ENCODE peak calls at places on chromosomes 12 and 14, in eight cellular contexts. Y, F, N, U, J, S, D and E are unnamed samples.

GRCh38 chr12:96861656-96862055 is 45.4 kb upstream of the NEDD1 start:
- DNase-seq in Y (no peak), F (no peak), N (no peak), U (peak), J (no peak), S (no peak), D (no peak), E (no peak)

GRCh38 chr12:25785164-25785563 is 173.3 kb upstream of the RASSF8 start:
- DNase-seq in Y (no peak), F (no peak), N (no peak), U (no peak), J (no peak), S (no peak), D (no peak), E (no peak)

GRCh38 chr14:70514168-70515069 is 20.4 kb downstream of the ADAM20 start:
- DNase-seq in Y (no peak), F (no peak), N (no peak), U (no peak), J (no peak), S (no peak), D (no peak), E (no peak)

GRCh38 chr12:20631711-20632110 is 63.4 kb upstream of the SLCO1C1 start:
- DNase-seq in Y (no peak), F (no peak), N (no peak), U (peak), J (no peak), S (no peak), D (no peak), E (no peak)

GRCh38 chr12:99605-100004 is 33.0 kb downstream of the IQSEC3 start:
- DNase-seq in Y (peak), F (no peak), N (no peak), U (peak), J (peak), S (peak), D (no peak), E (peak)

GRCh38 chr14:32709072-32709471 is 229.6 kb upstream of the NPAS3 start:
- DNase-seq in Y (no peak), F (no peak), N (no peak), U (peak), J (peak), S (no peak), D (peak), E (peak)

GRCh38 chr12:85835810-85836715 is at the start of gene RASSF9:
- DNase-seq in Y (peak), F (peak), N (peak), U (peak), J (peak), S (peak), D (peak), E (peak)

GRCh38 chr12:116604883-116605641 is 45.9 kb downstream of the MAP1LC3B2 start:
- DNase-seq in Y (no peak), F (no peak), N (no peak), U (peak), J (no peak), S (no peak), D (no peak), E (no peak)

GRCh38 chr12:124679533-124680371 is 112.3 kb upstream of the NCOR2 start:
- DNase-seq in Y (no peak), F (no peak), N (peak), U (no peak), J (no peak), S (no peak), D (peak), E (no peak)

GRCh38 chr14:72081139-72081538 is 148.9 kb downstream of the RGS6 start:
- DNase-seq in Y (no peak), F (no peak), N (no peak), U (no peak), J (no peak), S (no peak), D (no peak), E (no peak)

GRCh38 chr14:85195872-85196477 is 334.0 kb upstream of the FLRT2 start:
- DNase-seq in Y (no peak), F (no peak), N (no peak), U (no peak), J (peak), S (no peak), D (no peak), E (no peak)

GRCh38 chr14:38409081-38409705 is 153.3 kb upstream of the CLEC14A start:
- DNase-seq in Y (no peak), F (no peak), N (no peak), U (peak), J (peak), S (no peak), D (no peak), E (no peak)

GRCh38 chr14:49461529-49462401 is 124.4 kb downstream of the RPS29 start:
- DNase-seq in Y (peak), F (no peak), N (no peak), U (peak), J (peak), S (peak), D (peak), E (peak)

GRCh38 chr12:109910969-109911348 is 10.9 kb downstream of the TCHP start:
- DNase-seq in Y (peak), F (no peak), N (no peak), U (peak), J (peak), S (no peak), D (no peak), E (no peak)

DNA sequence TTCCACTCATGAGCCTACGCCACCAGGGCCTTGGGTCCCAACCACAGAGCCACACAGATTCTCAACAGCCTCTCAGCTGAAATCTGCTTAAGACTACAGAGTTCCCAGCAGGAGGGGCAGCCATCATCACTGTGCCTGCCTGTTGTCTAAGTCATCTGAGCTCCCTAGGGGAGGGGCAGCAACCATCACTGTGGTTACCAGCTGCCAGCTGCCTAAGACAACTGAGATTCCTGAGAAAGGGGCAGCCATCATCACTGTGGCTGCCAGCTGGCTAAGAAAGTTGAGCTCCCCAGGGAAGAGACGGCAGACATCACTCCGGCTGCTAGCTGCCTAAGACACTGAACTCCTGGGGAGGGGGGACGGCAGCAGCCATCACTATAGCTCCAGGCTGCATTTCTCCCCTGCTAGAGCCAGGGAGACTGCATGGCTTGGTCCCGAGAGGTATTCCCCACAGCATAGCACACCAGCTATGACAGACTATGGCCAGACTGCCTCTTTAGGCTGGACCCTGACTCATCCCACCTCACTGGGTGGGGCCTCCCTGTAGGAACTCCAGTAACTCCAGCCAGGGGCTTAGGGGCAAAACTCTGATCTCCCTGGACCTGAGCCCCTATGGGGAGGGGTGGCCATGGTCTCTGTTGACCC is 37.2 kb upstream of the C14orf132 start:
- DNase-seq in Y (peak), F (no peak), N (no peak), U (peak), J (peak), S (no peak), D (no peak), E (no peak)
- TF ChIP-seq CTCF in Y (no peak), F (no peak), N (no peak), U (no peak), J (no peak), S (no peak), D (no peak), E (no peak)

GRCh38 chr12:94299846-94300245 is 151.5 kb downstream of the PLXNC1 start:
- DNase-seq in Y (no peak), F (no peak), N (no peak), U (no peak), J (no peak), S (no peak), D (no peak), E (no peak)

GRCh38 chr12:94297876-94298520 is 149.6 kb downstream of the PLXNC1 start:
- DNase-seq in Y (no peak), F (no peak), N (no peak), U (no peak), J (no peak), S (no peak), D (no peak), E (no peak)

DNA sequence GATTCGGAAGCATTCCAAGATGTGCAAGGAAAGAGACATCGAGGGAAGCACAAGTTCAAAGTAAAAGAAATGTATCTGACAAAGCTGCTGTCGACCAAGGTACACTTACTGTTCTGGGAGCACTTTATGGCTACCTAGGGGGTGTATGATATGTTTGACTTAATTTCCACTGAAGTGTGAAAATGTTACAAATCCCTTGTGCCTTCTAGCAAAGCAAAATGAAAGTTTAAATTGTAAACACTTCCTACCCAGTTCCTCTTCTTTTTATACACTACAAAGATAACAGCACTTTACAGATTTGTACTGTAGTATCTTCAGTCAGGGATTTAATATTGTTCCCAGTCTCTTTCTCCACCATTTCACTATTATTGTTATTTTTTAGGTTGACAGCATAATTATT is 148.9 kb downstream of the PLXNC1 start:
- DNase-seq in Y (no peak), F (no peak), N (no peak), U (no peak), J (no peak), S (no peak), D (no peak), E (no peak)
- H3K27ac ChIP-seq in Y (no peak), F (no peak), N (no peak), U (no peak), J (no peak), S (no peak), D (no peak), E (no peak)

DNA sequence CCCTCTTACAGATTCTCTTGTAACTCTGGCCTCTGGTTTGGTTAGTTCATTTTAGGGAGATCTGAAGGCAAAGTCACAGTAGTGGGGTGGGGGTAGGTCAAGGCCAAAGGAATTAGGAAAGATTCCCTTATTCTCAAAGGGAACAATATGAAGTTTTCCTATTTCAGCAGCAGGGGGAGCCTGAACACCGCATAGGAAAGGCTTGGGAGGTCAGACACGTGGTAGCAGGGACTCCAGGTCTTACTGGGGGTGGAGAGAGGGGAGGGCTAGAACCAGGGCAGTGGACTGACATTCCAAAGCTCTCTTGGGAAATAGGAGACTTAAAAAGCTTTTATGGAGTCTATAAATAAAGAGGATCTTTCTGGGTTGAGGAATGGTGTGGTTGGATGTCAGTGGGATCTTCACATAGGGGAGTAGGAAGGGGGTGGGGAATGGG is 1.3 kb downstream of the ZC3H10 start:
- DNase-seq in Y (peak), F (peak), N (peak), U (peak), J (peak), S (peak), D (peak), E (peak)
- H3K4me3 ChIP-seq in Y (peak), F (peak), N (peak), U (peak), J (no peak), S (peak), D (peak), E (peak)

GRCh38 chr14:92088494-92088893 is 17.9 kb downstream of the ATXN3 start:
- DNase-seq in Y (no peak), F (no peak), N (no peak), U (no peak), J (no peak), S (no peak), D (no peak), E (no peak)

GRCh38 chr14:92093320-92093719 is 13.1 kb downstream of the ATXN3 start:
- DNase-seq in Y (no peak), F (no peak), N (no peak), U (no peak), J (no peak), S (no peak), D (no peak), E (no peak)
- TF ChIP-seq CTCF in Y (peak), F (no peak), N (no peak), U (no peak), J (peak), S (no peak), D (no peak), E (no peak)

DNA sequence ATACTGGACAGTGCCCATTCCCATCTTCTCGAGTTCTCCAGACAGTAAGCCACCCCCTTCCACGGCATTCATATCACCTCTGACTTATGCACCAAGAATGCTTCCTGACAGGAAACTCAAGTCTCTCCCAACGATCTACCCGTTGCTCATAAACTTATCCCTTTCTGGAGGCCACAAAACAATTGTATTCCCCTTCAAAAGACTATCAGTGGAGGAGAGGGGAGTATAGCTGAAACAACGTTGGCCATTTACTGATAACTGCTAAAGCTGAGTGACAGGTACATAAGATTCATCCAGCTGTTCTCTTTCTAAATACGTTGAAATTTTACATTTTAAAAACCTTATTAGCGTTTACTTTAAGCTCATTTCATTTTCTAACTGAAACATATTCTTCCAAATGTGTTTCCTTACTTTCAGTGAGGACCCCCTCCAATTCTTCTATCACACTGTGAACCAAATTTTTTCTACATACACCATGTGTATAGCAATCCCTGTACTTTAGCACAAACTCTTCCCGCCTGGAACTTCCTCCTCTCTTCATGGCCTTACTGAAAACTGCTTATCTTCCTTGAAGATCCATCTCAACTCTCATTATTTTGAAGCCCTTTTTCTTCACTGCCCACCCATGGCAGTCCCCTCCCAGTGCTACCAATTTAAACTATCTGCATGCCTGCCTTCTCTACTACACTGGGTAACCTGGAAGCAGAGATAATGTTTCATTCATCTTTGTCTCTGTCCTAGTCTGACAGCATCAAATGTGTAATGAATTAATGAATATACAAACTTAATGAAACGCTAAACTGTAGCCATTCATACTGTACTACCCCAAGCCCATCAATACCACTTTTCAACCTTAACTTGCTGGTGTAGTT is 28.8 kb downstream of the ATXN2 start:
- DNase-seq in Y (no peak), F (no peak), N (no peak), U (peak), J (peak), S (peak), D (no peak), E (peak)
- H3K27ac ChIP-seq in Y (no peak), F (no peak), N (no peak), U (peak), J (peak), S (peak), D (no peak), E (no peak)

GRCh38 chr14:20687362-20688166 is 1.0 kb upstream of the ANG start:
- DNase-seq in Y (peak), F (no peak), N (no peak), U (no peak), J (no peak), S (no peak), D (no peak), E (no peak)

GRCh38 chr14:20688167-20688839 is at the start of gene ANG:
- DNase-seq in Y (no peak), F (no peak), N (no peak), U (no peak), J (no peak), S (no peak), D (no peak), E (no peak)

GRCh38 chr14:20686386-20687143 is 2.0 kb upstream of the ANG start:
- DNase-seq in Y (peak), F (no peak), N (no peak), U (no peak), J (no peak), S (no peak), D (no peak), E (no peak)

GRCh38 chr14:20692111-20692751 is 3.7 kb downstream of the ANG start:
- DNase-seq in Y (no peak), F (no peak), N (no peak), U (no peak), J (no peak), S (no peak), D (no peak), E (no peak)

DNA sequence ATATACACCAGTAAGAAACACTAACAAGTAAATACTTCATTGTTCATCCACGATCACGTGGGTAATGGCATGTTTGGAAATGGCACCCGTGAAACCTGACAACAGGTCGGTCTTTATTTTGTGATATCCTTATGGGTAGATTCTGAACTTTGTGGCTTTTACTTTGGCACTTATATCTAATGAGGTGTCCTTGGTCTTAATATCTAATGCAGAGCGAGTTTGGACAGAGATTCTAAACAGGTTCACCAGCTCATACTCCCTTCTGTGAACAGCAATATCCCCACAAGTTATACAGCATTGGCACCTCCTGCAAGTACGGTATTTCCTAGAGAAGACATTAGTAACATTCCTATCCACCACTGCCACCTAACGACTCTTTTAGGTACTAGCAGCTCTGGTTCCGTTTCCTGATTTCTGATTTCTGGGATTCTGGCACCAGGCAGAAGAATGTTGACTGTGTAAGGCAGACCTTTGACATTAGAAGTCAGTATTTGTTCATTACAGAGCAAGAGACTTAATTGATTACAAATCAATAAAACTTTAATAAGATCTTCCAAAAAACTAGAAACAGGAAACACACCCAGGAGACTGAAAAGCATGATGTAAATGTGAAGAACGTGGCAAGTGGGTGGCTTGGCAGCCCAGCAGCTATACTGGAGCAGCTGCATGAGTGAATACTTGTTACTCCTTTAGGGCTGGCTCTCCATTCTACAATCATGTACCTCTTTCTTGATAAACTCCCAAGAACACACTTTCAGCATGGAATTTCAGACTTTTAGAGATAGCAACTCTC is 2.5 kb downstream of the ANG start:
- DNase-seq in Y (peak), F (no peak), N (no peak), U (peak), J (peak), S (peak), D (peak), E (no peak)
- H3K4me3 ChIP-seq in Y (no peak), F (no peak), N (no peak), U (no peak), J (no peak), S (no peak), D (no peak), E (no peak)

DNA sequence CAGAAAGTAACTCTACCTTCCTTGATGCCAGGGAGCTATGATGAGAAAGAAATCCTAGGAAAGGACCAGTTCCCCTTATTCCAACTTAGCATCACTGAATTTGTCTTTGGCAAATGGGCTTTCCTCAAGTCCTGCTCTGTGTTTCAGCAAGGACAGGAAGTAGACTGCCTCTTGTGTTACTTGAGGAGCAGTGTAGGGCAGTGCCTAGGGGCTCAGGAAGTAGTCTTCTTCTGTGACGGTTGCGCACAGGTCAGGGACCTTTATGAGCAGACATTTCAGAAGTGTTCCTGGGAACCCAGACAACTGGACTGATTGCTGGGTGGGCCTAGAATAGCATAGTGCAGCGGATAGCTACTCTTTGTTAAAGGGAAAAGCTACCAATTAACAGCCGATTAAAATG is 2.7 kb downstream of the LGALS3 start:
- DNase-seq in Y (no peak), F (no peak), N (no peak), U (no peak), J (peak), S (no peak), D (no peak), E (no peak)
- TF ChIP-seq CTCF in Y (peak), F (peak), N (peak), U (no peak), J (no peak), S (no peak), D (no peak), E (peak)

GRCh38 chr12:92570056-92570753 is 132.6 kb upstream of the PLEKHG7 start:
- DNase-seq in Y (peak), F (no peak), N (no peak), U (peak), J (peak), S (peak), D (peak), E (peak)

GRCh38 chr12:92571169-92571568 is 131.6 kb upstream of the PLEKHG7 start:
- DNase-seq in Y (no peak), F (no peak), N (no peak), U (no peak), J (no peak), S (no peak), D (no peak), E (no peak)

GRCh38 chr12:92566448-92567040 is 136.2 kb upstream of the PLEKHG7 start:
- DNase-seq in Y (no peak), F (no peak), N (no peak), U (no peak), J (no peak), S (no peak), D (no peak), E (no peak)

GRCh38 chr12:92571844-92572543 is 130.8 kb upstream of the PLEKHG7 start:
- DNase-seq in Y (no peak), F (no peak), N (no peak), U (no peak), J (no peak), S (no peak), D (no peak), E (no peak)

GRCh38 chr12:92568631-92569128 is 134.1 kb upstream of the PLEKHG7 start:
- DNase-seq in Y (no peak), F (no peak), N (no peak), U (no peak), J (no peak), S (no peak), D (no peak), E (no peak)
- H3K27ac ChIP-seq in Y (no peak), F (no peak), N (no peak), U (no peak), J (no peak), S (no peak), D (no peak), E (no peak)